ENCODE peak calls at places on chromosome 16, in four cellular contexts. R, I, M and F are unnamed samples.

GRCh38 chr16:88977028-88977844 is at the start of gene CBFA2T3:
- DNase-seq in R (no peak), I (peak; percentile 83), M (peak; percentile 32), F (peak; percentile 49)

GRCh38 chr16:57592591-57593003 is 35.8 kb upstream of the ADGRG1 start:
- DNase-seq in R (no peak), M (no peak), I (peak; percentile 89), F (no peak)

GRCh38 chr16:54936979-54937672 is 6.5 kb downstream of the IRX5 start:
- DNase-seq in I (peak; percentile 53), R (peak; percentile 66), M (peak; percentile 69), F (no peak)

GRCh38 chr16:49731911-49732310 is 124.0 kb downstream of the ZNF423 start:
- DNase-seq in M (no peak), R (no peak), I (no peak), F (no peak)

GRCh38 chr16:87324411-87325275 is 7.5 kb upstream of the C16orf95 start:
- DNase-seq in I (peak; percentile 9), R (peak; percentile 10), M (peak; percentile 55), F (peak; percentile 68)

GRCh38 chr16:51287231-51287630 is 136.2 kb upstream of the SALL1 start:
- DNase-seq in I (no peak), R (no peak), M (no peak), F (no peak)

GRCh38 chr16:30110661-30111060 is 2.7 kb downstream of the GDPD3 start:
- DNase-seq in I (no peak), M (no peak), R (peak; percentile 21), F (no peak)

GRCh38 chr16:57750796-57751538 is 15.4 kb downstream of the KATNB1 start:
- DNase-seq in M (no peak), R (no peak), I (no peak), F (peak; percentile 11)

GRCh38 chr16:85303354-85303883 is 191.1 kb upstream of the CIBAR2 start:
- DNase-seq in R (peak; percentile 29), I (peak; percentile 80), M (peak; percentile 73), F (no peak)
- TF ChIP-seq CTCF in R (peak; percentile 34), I (peak; percentile 79), M (peak; percentile 96), F (peak; percentile 67)

DNA sequence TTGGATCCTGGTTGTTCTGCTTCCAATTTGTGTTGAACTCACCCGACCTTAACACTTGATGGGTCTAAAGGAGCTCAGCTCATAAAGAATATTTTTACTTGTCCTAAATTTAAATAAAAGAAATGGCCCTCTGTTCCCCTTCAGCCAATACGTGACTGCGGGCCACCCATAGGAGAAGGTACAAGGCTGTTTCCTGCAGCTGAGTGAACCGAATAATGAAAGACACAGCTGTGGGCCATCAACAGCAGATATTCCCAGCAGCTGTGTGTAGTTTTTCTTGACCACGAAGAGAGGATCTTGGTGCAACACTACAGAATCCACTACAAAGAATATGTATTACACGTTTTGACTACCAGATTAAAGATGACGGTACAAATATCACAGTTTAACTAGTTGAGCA is 1431.6 kb downstream of the CDH11 start:
- DNase-seq in R (no peak), I (no peak), M (no peak), F (no peak)
- TF ChIP-seq CTCF in R (no peak), I (no peak), M (no peak), F (no peak)

DNA sequence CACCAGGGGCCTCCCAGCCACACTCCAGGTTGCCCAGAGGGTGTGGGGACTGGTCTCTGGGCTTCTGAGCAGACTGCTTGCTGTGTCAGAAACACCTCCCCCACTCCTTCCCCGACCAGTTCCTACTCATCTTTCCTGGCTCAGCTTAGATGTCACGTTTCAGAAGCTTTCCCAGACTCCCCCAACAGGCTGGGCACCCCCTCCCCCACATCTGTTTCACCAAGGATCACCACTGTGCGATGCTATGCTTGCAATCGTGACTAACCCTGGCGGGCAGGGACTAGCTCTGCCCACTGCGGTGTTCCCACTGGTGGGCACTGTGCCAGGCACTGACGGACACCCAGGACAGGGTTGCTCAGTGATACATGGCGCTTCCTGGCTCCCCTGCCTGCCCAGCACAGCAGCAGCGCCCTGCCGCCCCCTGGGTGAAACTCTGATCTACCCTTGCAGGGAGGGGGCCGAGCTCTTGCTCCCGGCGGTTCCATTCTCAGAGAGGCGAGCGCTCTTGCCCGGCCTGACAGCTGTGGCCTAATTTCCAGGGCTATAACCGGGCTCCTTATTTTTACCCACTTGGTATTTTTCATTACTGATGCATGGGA is 29.4 kb upstream of the MTSS2 start:
- DNase-seq in M (no peak), I (no peak), R (peak; percentile 94), F (peak; percentile 90)
- TF ChIP-seq CTCF in M (no peak), I (no peak), R (peak; percentile 12), F (no peak)

DNA sequence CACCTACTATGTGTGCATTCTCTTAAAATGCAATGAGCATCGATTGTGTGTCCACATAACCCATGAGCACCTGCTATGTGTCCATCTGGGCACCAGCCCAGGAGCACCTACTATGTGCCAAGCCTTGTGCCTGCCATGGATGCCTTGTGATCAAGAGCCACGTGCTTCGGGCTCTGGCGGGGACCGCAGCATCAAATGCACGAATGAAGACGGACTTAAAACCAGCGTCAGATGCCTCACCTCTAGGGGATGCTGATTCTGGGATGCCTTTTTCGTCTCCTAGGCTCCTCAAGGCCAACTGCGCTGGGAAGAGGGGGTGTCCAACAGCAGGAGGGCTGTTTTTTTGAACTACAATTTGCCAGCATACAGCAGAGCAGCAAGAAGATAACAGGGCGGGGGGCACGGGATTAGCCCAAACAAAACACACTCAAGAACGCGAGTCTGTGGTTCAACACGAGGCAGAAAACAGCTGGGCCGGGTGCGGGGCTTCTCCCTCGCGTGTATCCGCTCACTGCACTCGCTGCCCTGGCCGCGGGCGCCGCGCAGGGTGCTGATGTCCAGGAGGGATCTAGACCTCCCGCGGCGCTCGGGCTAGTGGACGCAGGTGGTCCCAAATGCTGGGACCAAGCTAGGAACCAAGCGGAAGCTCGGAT is 1.2 kb upstream of the GLIS2 start:
- DNase-seq in M (no peak), I (no peak), R (peak; percentile 69), F (no peak)
- TF ChIP-seq CTCF in M (no peak), I (no peak), R (peak; percentile 15), F (no peak)

GRCh38 chr16:11386791-11387546 is 41.7 kb downstream of the RMI2 start:
- DNase-seq in R (no peak), I (no peak), M (peak; percentile 59), F (peak; percentile 71)
- TF ChIP-seq CTCF in R (peak; percentile 58), I (no peak), M (peak; percentile 62), F (peak; percentile 65)

GRCh38 chr16:27976990-27977389 is 86.5 kb downstream of the GSG1L start:
- DNase-seq in R (no peak), I (no peak), M (no peak), F (no peak)
- TF ChIP-seq CTCF in R (no peak), I (no peak), M (no peak), F (no peak)